ENCODE peak calls at places on chromosomes 2 and 18, in ten cellular contexts. One of them, this sample, is unnamed.

GRCh38 chr2:143083636-143084035 is 45.6 kb upstream of the ARHGAP15 start:
- DNase-seq in activated gamma-delta T cell treated with Interleukin-2 at 50 U/mL for 16 hours: no peak
- DNase-seq in D341Med: no peak
- DNase-seq in activated CD4-positive, alpha-beta T cell treated with anti-CD3 and anti-CD28 coated beads for 48 hours: no peak
- DNase-seq in lung microvascular endothelial cell: no peak
- DNase-seq in breast epithelium: no peak
- DNase-seq in progenitor cell of endocrine pancreas: no peak
- DNase-seq in NCI-H345: no peak
- DNase-seq in DMS79: no peak
- DNase-seq in stomach: no peak
- DNase-seq in this sample: peak

GRCh38 chr2:112614201-112614840 is 29.9 kb downstream of the CHCHD5 start:
- DNase-seq in D341Med: no peak
- DNase-seq in lung microvascular endothelial cell: no peak
- DNase-seq in DMS79: no peak
- DNase-seq in activated gamma-delta T cell treated with Interleukin-2 at 50 U/mL for 16 hours: no peak
- DNase-seq in progenitor cell of endocrine pancreas: peak
- DNase-seq in stomach: peak
- DNase-seq in breast epithelium: no peak
- DNase-seq in activated CD4-positive, alpha-beta T cell treated with anti-CD3 and anti-CD28 coated beads for 48 hours: no peak
- DNase-seq in NCI-H345: no peak
- DNase-seq in this sample: no peak

GRCh38 chr2:62229082-62229620 is 33.2 kb downstream of the B3GNT2 start:
- DNase-seq in NCI-H345: no peak
- DNase-seq in activated CD4-positive, alpha-beta T cell treated with anti-CD3 and anti-CD28 coated beads for 48 hours: no peak
- DNase-seq in progenitor cell of endocrine pancreas: no peak
- DNase-seq in activated gamma-delta T cell treated with Interleukin-2 at 50 U/mL for 16 hours: no peak
- DNase-seq in DMS79: no peak
- DNase-seq in lung microvascular endothelial cell: peak
- DNase-seq in stomach: no peak
- DNase-seq in breast epithelium: no peak
- DNase-seq in D341Med: no peak
- DNase-seq in this sample: no peak

GRCh38 chr2:68487773-68488355 is 20.5 kb downstream of the APLF start:
- DNase-seq in DMS79: no peak
- DNase-seq in NCI-H345: peak
- DNase-seq in D341Med: peak
- DNase-seq in activated CD4-positive, alpha-beta T cell treated with anti-CD3 and anti-CD28 coated beads for 48 hours: no peak
- DNase-seq in breast epithelium: no peak
- DNase-seq in lung microvascular endothelial cell: peak
- DNase-seq in progenitor cell of endocrine pancreas: no peak
- DNase-seq in stomach: no peak
- DNase-seq in activated gamma-delta T cell treated with Interleukin-2 at 50 U/mL for 16 hours: no peak
- DNase-seq in this sample: no peak

GRCh38 chr18:25223211-25223610 is 128.8 kb downstream of the ZNF521 start:
- DNase-seq in progenitor cell of endocrine pancreas: no peak
- DNase-seq in activated CD4-positive, alpha-beta T cell treated with anti-CD3 and anti-CD28 coated beads for 48 hours: no peak
- DNase-seq in stomach: no peak
- DNase-seq in breast epithelium: no peak
- DNase-seq in D341Med: no peak
- DNase-seq in lung microvascular endothelial cell: no peak
- DNase-seq in activated gamma-delta T cell treated with Interleukin-2 at 50 U/mL for 16 hours: no peak
- DNase-seq in DMS79: no peak
- DNase-seq in NCI-H345: no peak
- DNase-seq in this sample: no peak

GRCh38 chr18:6219116-6219717 is 195.5 kb downstream of the L3MBTL4 start:
- DNase-seq in lung microvascular endothelial cell: peak
- DNase-seq in NCI-H345: peak
- DNase-seq in D341Med: peak
- DNase-seq in activated gamma-delta T cell treated with Interleukin-2 at 50 U/mL for 16 hours: no peak
- DNase-seq in activated CD4-positive, alpha-beta T cell treated with anti-CD3 and anti-CD28 coated beads for 48 hours: peak
- DNase-seq in stomach: no peak
- DNase-seq in progenitor cell of endocrine pancreas: peak
- DNase-seq in DMS79: no peak
- DNase-seq in breast epithelium: no peak
- DNase-seq in this sample: no peak

GRCh38 chr2:12412898-12413305 is 303.8 kb upstream of the TRIB2 start:
- DNase-seq in breast epithelium: no peak
- DNase-seq in NCI-H345: no peak
- DNase-seq in DMS79: no peak
- DNase-seq in activated CD4-positive, alpha-beta T cell treated with anti-CD3 and anti-CD28 coated beads for 48 hours: peak
- DNase-seq in activated gamma-delta T cell treated with Interleukin-2 at 50 U/mL for 16 hours: peak
- DNase-seq in D341Med: no peak
- DNase-seq in progenitor cell of endocrine pancreas: no peak
- DNase-seq in stomach: no peak
- DNase-seq in lung microvascular endothelial cell: peak
- DNase-seq in this sample: peak

GRCh38 chr2:240858321-240858720 is 10.3 kb upstream of the AGXT start:
- DNase-seq in activated CD4-positive, alpha-beta T cell treated with anti-CD3 and anti-CD28 coated beads for 48 hours: no peak
- DNase-seq in DMS79: no peak
- DNase-seq in lung microvascular endothelial cell: no peak
- DNase-seq in breast epithelium: no peak
- DNase-seq in progenitor cell of endocrine pancreas: no peak
- DNase-seq in NCI-H345: no peak
- DNase-seq in D341Med: no peak
- DNase-seq in activated gamma-delta T cell treated with Interleukin-2 at 50 U/mL for 16 hours: no peak
- DNase-seq in stomach: no peak
- DNase-seq in this sample: no peak

GRCh38 chr2:16021611-16022363 is 81.4 kb downstream of the MYCN start:
- DNase-seq in activated gamma-delta T cell treated with Interleukin-2 at 50 U/mL for 16 hours: no peak
- DNase-seq in NCI-H345: no peak
- DNase-seq in D341Med: no peak
- DNase-seq in progenitor cell of endocrine pancreas: no peak
- DNase-seq in DMS79: peak
- DNase-seq in activated CD4-positive, alpha-beta T cell treated with anti-CD3 and anti-CD28 coated beads for 48 hours: no peak
- DNase-seq in stomach: no peak
- DNase-seq in breast epithelium: no peak
- DNase-seq in lung microvascular endothelial cell: no peak
- DNase-seq in this sample: no peak

GRCh38 chr2:234412726-234413125 is 84.2 kb downstream of the ARL4C start:
- DNase-seq in NCI-H345: no peak
- DNase-seq in progenitor cell of endocrine pancreas: no peak
- DNase-seq in breast epithelium: no peak
- DNase-seq in lung microvascular endothelial cell: no peak
- DNase-seq in activated gamma-delta T cell treated with Interleukin-2 at 50 U/mL for 16 hours: no peak
- DNase-seq in activated CD4-positive, alpha-beta T cell treated with anti-CD3 and anti-CD28 coated beads for 48 hours: no peak
- DNase-seq in DMS79: no peak
- DNase-seq in D341Med: no peak
- DNase-seq in stomach: no peak
- DNase-seq in this sample: no peak

GRCh38 chr2:120596990-120597594 is 138.6 kb upstream of the GLI2 start:
- DNase-seq in lung microvascular endothelial cell: peak
- DNase-seq in DMS79: no peak
- DNase-seq in activated gamma-delta T cell treated with Interleukin-2 at 50 U/mL for 16 hours: no peak
- DNase-seq in progenitor cell of endocrine pancreas: no peak
- DNase-seq in activated CD4-positive, alpha-beta T cell treated with anti-CD3 and anti-CD28 coated beads for 48 hours: no peak
- DNase-seq in breast epithelium: peak
- DNase-seq in NCI-H345: no peak
- DNase-seq in stomach: no peak
- DNase-seq in D341Med: no peak
- DNase-seq in this sample: no peak